ENCODE peak calls at places on chromosomes 1 and 21, in seven cellular contexts. V, G, Z, E, K, U and Q are unnamed samples.

GRCh38 chr1:108211014-108211413 is 10.9 kb upstream of the SLC25A24 start:
- DNase-seq in V (no peak), U (no peak), Z (no peak), E (no peak), K (no peak), G (no peak), Q (no peak)

GRCh38 chr1:15799004-15799867 is 8.2 kb downstream of the UQCRHL start:
- DNase-seq in V (no peak), U (no peak), E (no peak), G (peak), Z (no peak), K (no peak), Q (no peak)

GRCh38 chr21:45440736-45441350 is 35.9 kb downstream of the COL18A1 start:
- DNase-seq in V (no peak), Z (no peak), K (no peak), E (no peak), G (no peak), U (no peak), Q (no peak)

GRCh38 chr1:15152318-15153183 is 996 bp upstream of the TMEM51 start:
- DNase-seq in U (peak), V (peak), K (peak), G (peak), E (peak), Z (no peak), Q (peak)

GRCh38 chr1:13697738-13698137 is 2.2 kb upstream of the PRDM2 start:
- DNase-seq in V (no peak), G (no peak), Z (no peak), U (no peak), K (no peak), E (no peak), Q (no peak)

GRCh38 chr1:22879445-22879844 is 93.2 kb downstream of the LACTBL1 start:
- DNase-seq in K (no peak), G (no peak), E (no peak), V (no peak), U (no peak), Z (no peak), Q (no peak)

GRCh38 chr1:114152211-114153050 is 1.2 kb downstream of the SYT6 start:
- DNase-seq in G (peak), E (no peak), U (peak), V (peak), Z (no peak), K (peak), Q (peak)

GRCh38 chr1:23577056-23577985 is 18.0 kb upstream of the ID3 start:
- DNase-seq in G (peak), V (no peak), E (no peak), U (no peak), Z (peak), K (no peak), Q (peak)

GRCh38 chr1:243287128-243287470 is 31.3 kb downstream of the SDCCAG8 start:
- DNase-seq in K (no peak), Z (no peak), V (no peak), G (peak), E (no peak), U (no peak), Q (peak)

GRCh38 chr1:36481771-36482723 is 666 bp downstream of the CSF3R start:
- DNase-seq in U (no peak), E (no peak), Z (no peak), G (no peak), V (no peak), K (peak), Q (no peak)

GRCh38 chr1:69952691-69953090 is 252.7 kb downstream of the LRRC40 start:
- DNase-seq in G (no peak), V (no peak), E (no peak), K (no peak), Z (no peak), U (no peak), Q (no peak)

GRCh38 chr21:34554227-34554626 is 42.2 kb upstream of the KCNE1 start:
- DNase-seq in V (no peak), E (no peak), K (no peak), G (no peak), Z (no peak), U (no peak), Q (no peak)

GRCh38 chr1:9181990-9182783 is 52.4 kb upstream of the H6PD start:
- DNase-seq in K (peak), V (peak), U (peak), E (no peak), Z (peak), G (no peak), Q (no peak)

GRCh38 chr1:174550296-174550695 is 102.5 kb downstream of the GPR52 start:
- DNase-seq in U (no peak), Z (no peak), E (no peak), G (peak), V (no peak), K (no peak), Q (no peak)

GRCh38 chr1:156693858-156694562 is 11.4 kb downstream of the CRABP2 start:
- DNase-seq in G (no peak), K (peak), Z (no peak), U (no peak), E (no peak), V (no peak), Q (peak)

GRCh38 chr1:93036672-93037071 is 42.4 kb upstream of the MTF2 start:
- DNase-seq in V (no peak), G (no peak), E (no peak), U (peak), Z (no peak), K (no peak), Q (no peak)

GRCh38 chr1:179754031-179754624 is 11.0 kb downstream of the FAM163A start:
- DNase-seq in Z (no peak), G (peak), U (no peak), V (no peak), E (peak), K (no peak), Q (peak)

GRCh38 chr1:32742956-32743355 is 40.4 kb upstream of the SYNC start:
- DNase-seq in K (no peak), Z (no peak), E (no peak), U (no peak), V (no peak), G (no peak), Q (no peak)

GRCh38 chr1:59146651-59147358 is 150.1 kb upstream of the FGGY start:
- DNase-seq in E (no peak), Z (peak), U (peak), V (peak), K (peak), G (peak), Q (peak)

GRCh38 chr21:15257646-15258045 is 192.8 kb upstream of the NRIP1 start:
- DNase-seq in V (no peak), Z (no peak), G (no peak), K (no peak), U (no peak), E (no peak), Q (no peak)

GRCh38 chr1:168717906-168718891 is 10.8 kb downstream of the DPT start:
- DNase-seq in U (no peak), Z (no peak), V (no peak), G (no peak), E (no peak), K (no peak), Q (peak)

GRCh38 chr21:17050646-17051045 is 462.2 kb upstream of the CXADR start:
- DNase-seq in G (no peak), E (no peak), U (no peak), V (no peak), K (no peak), Z (no peak), Q (no peak)